ENCODE peak calls at places on chromosomes 7 and 10, in seven cellular contexts. T, O, B, G, E, A and M are unnamed samples. For H3K4me1, the result is how much of the 10 kb centered on the place peaks cover.

GRCh38 chr10:104032144-104032775 is 53.4 kb downstream of the COL17A1 start:
- DNase-seq in T (no peak), O (no peak), B (no peak), G (peak), E (peak), A (no peak), M (no peak)

GRCh38 chr7:46153951-46154787 is 233.1 kb upstream of the IGFBP3 start:
- DNase-seq in T (no peak), O (no peak), B (no peak), G (no peak), E (peak), A (no peak), M (no peak)

GRCh38 chr7:107934991-107935770 is 44.2 kb downstream of the DLD start:
- DNase-seq in T (no peak), O (no peak), B (no peak), G (no peak), E (no peak), A (no peak), M (no peak)

GRCh38 chr7:74233655-74234280 is 20.4 kb downstream of the RFC2 start:
- DNase-seq in T (no peak), O (no peak), B (no peak), G (no peak), E (no peak), A (no peak), M (no peak)

GRCh38 chr7:114718861-114719260 is 203.0 kb upstream of the MDFIC start:
- DNase-seq in T (no peak), O (no peak), B (no peak), G (no peak), E (no peak), A (no peak), M (no peak)

GRCh38 chr10:22246680-22247391 is 29.0 kb upstream of the EBLN1 start:
- DNase-seq in T (no peak), O (no peak), B (no peak), G (no peak), E (no peak), A (no peak), M (peak)

GRCh38 chr10:49488056-49488455 is 50.9 kb downstream of the ERCC6 start:
- DNase-seq in T (no peak), O (no peak), B (no peak), G (no peak), E (no peak), A (no peak), M (no peak)

GRCh38 chr7:2958416-2959342 is 85.0 kb downstream of the CARD11 start:
- DNase-seq in T (no peak), O (no peak), B (no peak), G (peak), E (no peak), A (no peak), M (no peak)

GRCh38 chr7:23474098-23474828 is 4.0 kb upstream of the IGF2BP3 start:
- DNase-seq in T (peak), O (peak), B (no peak), G (peak), E (peak), A (peak), M (peak)

GRCh38 chr7:138359891-138360582 is 100.0 kb upstream of the TRIM24 start:
- DNase-seq in T (no peak), O (no peak), B (no peak), G (no peak), E (no peak), A (no peak), M (no peak)

GRCh38 chr7:152969839-152970238 is 210.3 kb downstream of the ACTR3B start:
- DNase-seq in T (no peak), O (no peak), B (no peak), G (no peak), E (no peak), A (no peak), M (no peak)

GRCh38 chr7:135923700-135924261 is 53.4 kb downstream of the MTPN start:
- DNase-seq in T (no peak), O (no peak), B (no peak), G (no peak), E (peak), A (peak), M (no peak)

GRCh38 chr7:73892003-73892975 is 31.3 kb downstream of the TMEM270 start:
- DNase-seq in T (peak), O (no peak), B (no peak), G (no peak), E (no peak), A (no peak), M (no peak)

GRCh38 chr7:16738014-16738688 is 15.4 kb upstream of the TSPAN13 start:
- DNase-seq in T (no peak), O (no peak), B (no peak), G (no peak), E (no peak), A (no peak), M (no peak)

GRCh38 chr7:93165447-93165846 is 17.3 kb upstream of the SAMD9L start:
- DNase-seq in T (no peak), O (no peak), B (no peak), G (no peak), E (no peak), A (no peak), M (peak)

GRCh38 chr10:7635431-7636125 is 31.2 kb downstream of the ITIH5 start:
- DNase-seq in T (no peak), O (no peak), B (no peak), G (no peak), E (no peak), A (no peak), M (no peak)

GRCh38 chr7:147296201-147296600 is 1179.6 kb downstream of the CNTNAP2 start:
- DNase-seq in T (no peak), O (no peak), B (no peak), G (no peak), E (no peak), A (no peak), M (no peak)

GRCh38 chr7:142359694-142360279 is 101.9 kb upstream of the PRSS58 start:
- DNase-seq in T (no peak), O (no peak), B (no peak), G (no peak), E (no peak), A (no peak), M (no peak)

GRCh38 chr10:44293842-44294241 is 91.1 kb downstream of the CXCL12 start:
- DNase-seq in T (no peak), O (no peak), B (no peak), G (peak), E (no peak), A (no peak), M (no peak)

GRCh38 chr7:114085592-114086490 is 167.0 kb upstream of the PPP1R3A start:
- DNase-seq in T (peak), O (no peak), B (no peak), G (peak), E (peak), A (no peak), M (no peak)

GRCh38 chr7:42574693-42575084 is 337.2 kb downstream of the C7orf25 start:
- DNase-seq in T (no peak), O (no peak), B (no peak), G (no peak), E (peak), A (no peak), M (no peak)

GRCh38 chr10:80158598-80159127 is 26.1 kb downstream of the PLAC9 start:
- DNase-seq in T (peak), O (no peak), B (no peak), G (no peak), E (peak), A (peak), M (no peak)

GRCh38 chr10:34216348-34216908 is 598.7 kb downstream of the PARD3 start:
- DNase-seq in T (no peak), O (no peak), B (no peak), G (no peak), E (no peak), A (no peak), M (no peak)

GRCh38 chr10:116271593-116272496 is 1.2 kb downstream of the GFRA1 start:
- DNase-seq in T (no peak), O (no peak), B (no peak), G (no peak), E (peak), A (no peak), M (no peak)

GRCh38 chr10:91017202-91017601 is 96.3 kb upstream of the ANKRD1 start:
- DNase-seq in T (no peak), O (no peak), B (no peak), G (no peak), E (no peak), A (no peak), M (no peak)

GRCh38 chr7:122006687-122007086 is 133.7 kb downstream of the PTPRZ1 start:
- DNase-seq in T (no peak), O (no peak), B (no peak), G (no peak), E (peak), A (no peak), M (no peak)

GRCh38 chr10:132961-133898 is 2.0 kb upstream of the ZMYND11 start:
- DNase-seq in T (no peak), O (no peak), B (no peak), G (no peak), E (peak), A (no peak), M (no peak)

GRCh38 chr7:128830231-128831177 is at the start of gene FLNC:
- DNase-seq in T (peak), O (no peak), B (peak), G (peak), E (peak), A (peak), M (peak)

GRCh38 chr10:89589091-89589725 is 53.8 kb upstream of the SLC16A12 start:
- DNase-seq in T (no peak), O (no peak), B (no peak), G (no peak), E (no peak), A (no peak), M (no peak)

GRCh38 chr10:35600193-35600592 is 4.9 kb upstream of the GJD4 start:
- DNase-seq in T (no peak), O (no peak), B (no peak), G (no peak), E (peak), A (no peak), M (no peak)

GRCh38 chr7:78770422-78771410 is 682.8 kb downstream of the MAGI2 start:
- DNase-seq in T (no peak), O (no peak), B (no peak), G (no peak), E (peak), A (no peak), M (no peak)

DNA sequence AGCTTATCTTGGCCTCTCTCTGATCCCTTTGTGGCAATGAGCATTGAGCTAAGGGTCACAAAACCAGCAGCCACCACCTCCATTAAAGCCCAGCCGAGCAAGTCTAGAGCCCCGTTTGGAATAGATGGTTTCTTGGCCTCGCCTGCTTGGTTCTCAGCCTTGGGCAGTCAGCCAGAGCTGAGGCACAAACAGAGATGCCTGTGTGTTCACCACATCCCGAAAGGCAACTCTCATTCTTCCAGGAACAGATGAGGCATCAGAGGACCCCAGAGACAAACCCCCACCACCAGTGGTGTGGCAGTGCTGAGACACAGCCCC is 203.3 kb upstream of the ZMIZ1 start:
- DNase-seq in T (peak), O (no peak), B (no peak), G (no peak), E (no peak), A (no peak), M (no peak)
- H3K27ac ChIP-seq in T (no peak), O (no peak), B (no peak), G (no peak), E (no peak), A (no peak), M (no peak)

DNA sequence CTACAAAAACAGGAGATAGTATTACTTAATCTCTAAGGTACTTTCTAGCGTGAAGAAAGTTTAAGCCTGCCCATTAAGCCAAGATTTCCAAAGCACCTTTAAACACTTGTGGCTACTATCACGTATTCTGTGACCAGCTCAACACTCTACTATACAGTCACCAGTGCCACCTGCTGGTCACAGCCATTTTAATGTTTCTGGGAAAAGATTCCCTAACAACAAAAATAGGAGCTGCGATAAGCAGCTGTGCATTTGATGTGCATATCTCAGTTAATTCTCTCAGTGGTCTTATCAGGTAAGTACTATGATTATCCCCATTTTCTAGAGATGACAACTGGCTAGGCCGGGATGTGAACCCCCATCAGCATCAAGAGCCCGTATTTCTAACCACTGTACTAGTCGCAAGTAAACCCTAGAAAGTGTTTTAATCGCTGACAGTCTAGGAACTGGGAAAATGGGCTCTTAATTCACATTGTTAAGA is 860 bp downstream of the SEC31B start:
- DNase-seq in T (peak), O (peak), B (peak), G (no peak), E (peak), A (peak), M (peak)
- H3K4me3 ChIP-seq in T (peak), O (no peak), B (no peak), G (peak), E (no peak), A (no peak), M (no peak)

GRCh38 chr7:148708026-148708685 is 9.5 kb downstream of the CUL1 start:
- DNase-seq in T (no peak), O (no peak), B (no peak), G (no peak), E (peak), A (no peak), M (no peak)
- H3K4me1 ChIP-seq in T (half or more), O (half or more), B (under half), G (half or more), E (under half), A (under half), M (under half)

GRCh38 chr10:84607523-84607922 is 279.1 kb downstream of the CCSER2 start:
- DNase-seq in T (no peak), O (no peak), B (no peak), G (no peak), E (no peak), A (no peak), M (no peak)

GRCh38 chr10:84608126-84608525 is 279.7 kb downstream of the CCSER2 start:
- DNase-seq in T (no peak), O (no peak), B (no peak), G (no peak), E (no peak), A (no peak), M (peak)

DNA sequence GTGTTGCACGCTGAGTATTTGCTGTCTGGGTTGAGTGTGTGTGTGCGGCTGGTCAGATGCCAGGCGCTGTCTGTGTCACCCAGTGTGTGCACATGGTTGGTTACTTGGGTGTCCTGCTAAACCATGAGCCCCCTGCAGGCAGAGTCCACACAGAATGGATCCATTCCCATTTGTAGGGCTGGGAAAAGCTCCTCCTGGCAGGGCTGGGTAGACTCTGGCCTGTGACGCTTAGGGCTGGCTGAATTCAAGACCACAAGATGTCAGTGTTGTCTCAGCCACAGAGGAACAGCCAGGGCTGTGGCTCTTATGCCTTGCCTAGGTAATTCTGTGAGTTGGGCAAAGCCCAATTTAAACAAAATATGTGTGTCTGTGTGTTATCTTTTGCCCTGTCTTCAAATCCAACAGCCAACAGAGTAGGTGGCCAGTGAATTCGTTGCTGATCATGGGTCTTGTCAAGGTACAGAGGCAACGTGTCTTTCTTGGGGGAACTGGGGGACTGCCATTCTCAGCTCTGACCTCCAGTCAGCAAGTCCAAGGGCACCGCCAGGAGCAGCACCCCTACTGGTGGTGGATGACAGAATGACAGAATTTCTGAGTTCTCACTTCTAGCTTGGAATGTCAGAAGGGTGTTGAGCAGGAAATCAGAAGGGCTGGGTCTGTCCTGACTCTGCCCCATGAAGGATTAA is 285.1 kb downstream of the CCSER2 start:
- DNase-seq in T (no peak), O (no peak), B (no peak), G (peak), E (peak), A (peak), M (no peak)
- H3K27ac ChIP-seq in T (no peak), O (no peak), B (no peak), G (no peak), E (no peak), A (no peak), M (no peak)

GRCh38 chr10:77909021-77909754 is 17.4 kb downstream of the DLG5 start:
- DNase-seq in T (no peak), O (no peak), B (no peak), G (no peak), E (no peak), A (peak), M (no peak)
- H3K4me3 ChIP-seq in T (no peak), O (no peak), B (no peak), G (no peak), E (no peak), A (peak), M (no peak)

GRCh38 chr10:126259883-126260282 is 128.4 kb downstream of the ADAM12 start:
- DNase-seq in T (no peak), O (no peak), B (no peak), G (no peak), E (no peak), A (no peak), M (no peak)
- H3K4me1 ChIP-seq in T (under half), O (under half), B (under half), G (under half), E (under half), A (under half), M (under half)